ENCODE peak calls at places on chromosomes 16 and 17, in five cellular contexts. V is osteocyte, O is prostate gland, X is uterus, Y is suprapubic skin. C is an unnamed sample.
A peak's percentile ranks its signal among the peaks of the same experiment; 100 is the strongest.

GRCh38 chr17:12953126-12953525 is 64.7 kb downstream of the ELAC2 start:
- DNase-seq in X (no peak), Y (no peak), O (no peak), V (no peak), C (no peak)

GRCh38 chr16:58024347-58024672 is 1.2 kb upstream of the MMP15 start:
- DNase-seq in Y (no peak), V (no peak), X (no peak), O (no peak), C (no peak)

GRCh38 chr17:16986391-16986790 is 14.5 kb upstream of the TNFRSF13B start:
- DNase-seq in O (no peak), X (no peak), V (no peak), Y (no peak), C (no peak)

GRCh38 chr17:40452074-40452787 is 9.0 kb downstream of the IGFBP4 start:
- DNase-seq in Y (no peak), O (no peak), X (peak; percentile 75), V (no peak), C (no peak)

GRCh38 chr17:1730345-1731193 is 6.1 kb downstream of the WDR81 start:
- DNase-seq in V (peak; percentile 83), O (peak; percentile 81), Y (peak; percentile 95), X (peak; percentile 95), C (peak; percentile 76)

GRCh38 chr16:867421-868385 is 67.2 kb upstream of the GNG13 start:
- DNase-seq in V (no peak), Y (no peak), X (no peak), O (no peak), C (no peak)

GRCh38 chr17:65175952-65176351 is 38.8 kb downstream of the RGS9 start:
- DNase-seq in O (no peak), V (no peak), Y (no peak), X (no peak), C (no peak)

GRCh38 chr17:2212328-2212981 is 91.1 kb downstream of the SMG6 start:
- DNase-seq in O (no peak), X (peak; percentile 63), Y (peak; percentile 89), V (no peak), C (no peak)

GRCh38 chr17:16398270-16399267 is 16.8 kb upstream of the TRPV2 start:
- DNase-seq in V (no peak), X (no peak), Y (no peak), O (no peak), C (no peak)

GRCh38 chr16:81823111-81823510 is 44.0 kb downstream of the PLCG2 start:
- DNase-seq in Y (no peak), V (no peak), X (no peak), O (no peak), C (no peak)

GRCh38 chr16:13793788-13794461 is 126.0 kb upstream of the ERCC4 start:
- DNase-seq in Y (no peak), O (no peak), V (no peak), X (no peak), C (no peak)

GRCh38 chr17:62149961-62150360 is 84.9 kb upstream of the MED13 start:
- DNase-seq in X (no peak), V (no peak), Y (no peak), O (no peak), C (no peak)

GRCh38 chr16:21656795-21657768 is 4.7 kb upstream of the IGSF6 start:
- DNase-seq in Y (no peak), O (no peak), X (no peak), V (no peak), C (no peak)

GRCh38 chr17:29176500-29177351 is 3.5 kb downstream of the MYO18A start:
- DNase-seq in X (peak; percentile 59), O (peak; percentile 71), V (no peak), Y (no peak), C (no peak)

GRCh38 chr17:57086069-57086930 is 1.3 kb downstream of the AKAP1 start:
- DNase-seq in X (no peak), O (no peak), V (no peak), Y (no peak), C (no peak)

GRCh38 chr16:59865071-59865671 is 1131.1 kb upstream of the GOT2 start:
- DNase-seq in O (no peak), V (no peak), Y (no peak), X (no peak), C (no peak)

GRCh38 chr16:23398987-23399805 is 53.8 kb downstream of the COG7 start:
- DNase-seq in Y (no peak), X (no peak), V (no peak), O (peak; percentile 29), C (no peak)

GRCh38 chr17:16973760-16974540 is 2.0 kb upstream of the TNFRSF13B start:
- DNase-seq in O (no peak), V (peak; percentile 63), Y (peak; percentile 29), X (no peak), C (no peak)

GRCh38 chr16:79713609-79714309 is 113.2 kb upstream of the MAF start:
- DNase-seq in X (no peak), V (no peak), O (no peak), Y (no peak), C (no peak)

GRCh38 chr16:79703066-79703465 is 102.5 kb upstream of the MAF start:
- DNase-seq in O (no peak), Y (no peak), V (no peak), X (no peak), C (no peak)

GRCh38 chr16:79712273-79712672 is 111.7 kb upstream of the MAF start:
- DNase-seq in X (no peak), O (peak; percentile 47), V (no peak), Y (no peak), C (no peak)

DNA sequence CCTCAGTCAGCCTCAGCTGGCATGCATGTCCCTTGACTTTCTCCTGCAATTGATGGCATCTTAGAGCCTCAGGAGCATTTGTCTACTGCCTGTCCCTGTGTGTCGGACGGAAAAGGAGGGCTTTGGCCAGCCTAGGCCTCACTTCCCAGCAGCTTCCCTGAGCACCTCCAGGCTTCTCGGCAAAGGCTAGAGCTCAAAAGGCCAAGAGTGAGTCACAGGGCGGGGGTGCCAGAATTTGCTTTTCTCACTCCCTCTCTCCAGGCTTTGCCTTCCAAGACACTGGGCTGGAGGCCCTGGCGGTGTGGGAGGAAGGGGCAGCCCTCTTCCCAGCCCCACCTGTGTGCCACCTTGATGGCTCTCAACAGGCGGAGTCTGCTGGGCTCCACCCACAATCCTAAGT is 107.3 kb upstream of the MAF start:
- DNase-seq in O (no peak), X (peak; percentile 81), Y (peak; percentile 81), V (no peak), C (peak; percentile 27)
- TF ChIP-seq CTCF in O (no peak), X (no peak), Y (no peak), V (no peak), C (no peak)

GRCh38 chr16:88778541-88779065 is 6.4 kb downstream of the PIEZO1 start:
- DNase-seq in X (no peak), O (no peak), Y (no peak), V (no peak), C (no peak)
- TF ChIP-seq CTCF in X (no peak), O (no peak), Y (no peak), V (no peak), C (no peak)

DNA sequence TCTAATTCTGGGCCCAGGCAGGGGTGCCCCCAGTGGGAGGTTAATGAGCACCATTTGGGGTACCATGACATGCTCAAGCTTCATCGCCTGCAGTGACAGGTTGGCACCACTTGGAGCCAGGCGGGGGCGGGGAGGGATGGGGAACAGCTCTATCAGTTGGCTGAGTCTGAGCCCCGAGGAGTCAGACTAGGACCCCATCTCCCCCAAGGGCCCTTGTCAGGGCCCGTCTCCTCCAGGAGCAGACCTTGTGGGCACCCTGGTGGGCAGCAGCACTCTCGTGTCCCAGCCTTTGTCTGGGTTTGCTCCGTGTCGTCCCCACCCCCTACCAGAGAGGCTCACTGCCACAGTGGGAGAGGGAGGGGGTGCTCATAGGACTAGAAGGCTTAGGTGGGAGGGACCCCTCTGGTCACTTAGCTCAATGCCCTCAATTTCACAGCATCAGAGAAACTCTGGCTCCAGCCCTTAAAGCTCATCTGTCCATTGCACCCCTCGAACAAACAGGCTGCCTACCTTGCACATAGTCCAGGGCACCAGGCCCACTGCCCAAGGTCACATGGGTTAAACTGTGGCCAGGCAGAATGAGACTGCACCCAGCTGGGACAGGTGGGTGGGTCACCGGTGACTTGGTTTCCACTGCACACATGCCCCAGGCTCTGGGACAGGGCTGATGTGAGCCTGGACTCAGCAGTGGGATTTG is 4.1 kb downstream of the PPP1R9B start:
- DNase-seq in V (no peak), O (no peak), Y (no peak), X (no peak), C (no peak)
- TF ChIP-seq CTCF in V (no peak), O (no peak), Y (peak; percentile 11), X (no peak), C (no peak)

GRCh38 chr16:20383106-20384029 is 21.2 kb downstream of the PDILT start:
- DNase-seq in X (peak; percentile 45), V (no peak), O (peak; percentile 61), Y (no peak), C (no peak)

GRCh38 chr16:20385844-20386832 is 18.4 kb downstream of the PDILT start:
- DNase-seq in X (peak; percentile 69), Y (no peak), O (peak; percentile 51), V (no peak), C (peak; percentile 46)

GRCh38 chr16:20380782-20381181 is 23.8 kb downstream of the PDILT start:
- DNase-seq in V (no peak), X (no peak), Y (no peak), O (no peak), C (no peak)

GRCh38 chr16:20377181-20377580 is 24.7 kb upstream of the UMOD start:
- DNase-seq in V (no peak), X (no peak), O (no peak), Y (no peak), C (no peak)

GRCh38 chr16:20382202-20382948 is 22.2 kb downstream of the PDILT start:
- DNase-seq in V (no peak), O (no peak), Y (no peak), X (no peak), C (no peak)
- TF ChIP-seq CTCF in V (no peak), O (no peak), Y (no peak), X (no peak), C (no peak)

DNA sequence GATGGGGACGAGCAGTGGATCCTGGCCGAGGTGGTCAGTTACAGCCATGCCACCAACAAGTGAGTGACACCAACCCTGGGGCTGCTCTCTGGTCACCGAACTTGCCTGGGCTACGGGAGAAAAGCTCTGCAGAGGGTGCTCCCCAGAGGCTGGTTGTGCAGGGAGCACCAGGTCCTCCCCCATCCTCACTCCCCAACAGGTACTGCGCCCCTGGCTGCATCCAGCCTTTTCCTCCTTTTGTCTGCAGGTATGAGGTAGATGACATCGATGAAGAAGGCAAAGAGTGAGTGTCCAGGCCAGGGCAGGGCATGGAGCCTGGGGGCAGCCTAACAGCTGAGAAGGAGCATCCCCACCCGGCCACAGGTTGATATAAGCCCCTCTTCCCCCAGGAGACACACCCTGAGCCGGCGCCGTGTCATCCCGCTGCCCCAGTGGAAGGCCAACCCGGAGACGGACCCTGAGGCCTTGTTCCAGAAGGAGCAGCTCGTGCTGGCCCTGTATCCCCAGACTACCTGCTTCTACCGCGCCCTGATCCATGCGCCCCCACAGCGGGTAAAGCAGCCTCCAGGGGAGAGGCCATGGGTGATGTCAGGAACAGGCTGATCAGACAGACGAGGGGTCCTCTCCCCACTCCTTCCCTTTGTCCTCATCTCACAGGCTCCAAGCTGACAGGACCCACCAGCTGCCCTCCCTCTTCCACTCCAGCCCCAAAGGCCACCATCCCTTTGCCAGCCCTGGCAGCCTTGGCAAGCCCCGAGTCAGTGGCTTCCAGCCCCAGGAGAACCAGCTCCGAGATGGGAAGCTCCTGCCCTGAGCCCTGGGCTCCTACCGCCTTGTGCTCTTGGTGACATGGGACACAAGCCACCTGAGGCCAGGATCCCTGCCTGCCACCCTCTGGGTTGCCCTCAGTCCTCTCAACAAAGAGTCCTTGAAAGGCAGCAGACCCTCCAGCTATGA is 6.2 kb downstream of the SULT1A2 start:
- DNase-seq in Y (no peak), O (no peak), X (no peak), V (no peak), C (no peak)
- TF ChIP-seq CTCF in Y (no peak), O (no peak), X (no peak), V (no peak), C (no peak)

C was measured in omental fat pad.